ENCODE peak calls at places on chromosomes 3 and 15, in eight cellular contexts. Z is stomach, E is ovary, P is left lung, T is cardiac muscle cell, O is left ventricle myocardium inferior, V is neuronal stem cell, B is adrenal gland. M is an unnamed sample.

GRCh38 chr3:52146189-52146588 is 8.0 kb downstream of the POC1A start:
- DNase-seq in T (no peak), P (no peak), Z (no peak), V (no peak), E (no peak), B (no peak), O (no peak), M (no peak)

GRCh38 chr15:90184119-90184785 is 16.9 kb upstream of the SEMA4B start:
- DNase-seq in V (no peak), E (peak), Z (peak), T (peak), O (peak), B (peak), P (no peak), M (peak)

GRCh38 chr3:134357914-134358811 is 16.1 kb downstream of the AMOTL2 start:
- DNase-seq in B (peak), T (peak), E (peak), V (peak), O (no peak), P (peak), Z (peak), M (no peak)

GRCh38 chr3:155991847-155992246 is 121.4 kb downstream of the GMPS start:
- DNase-seq in E (no peak), B (no peak), T (no peak), Z (no peak), P (no peak), O (no peak), V (no peak), M (no peak)

GRCh38 chr15:91407237-91407889 is 307.3 kb downstream of the SV2B start:
- DNase-seq in B (peak), O (peak), Z (no peak), E (no peak), T (no peak), P (no peak), V (no peak), M (no peak)

GRCh38 chr15:45314960-45315359 is 62.9 kb downstream of the SLC28A2 start:
- DNase-seq in P (no peak), E (no peak), V (no peak), B (peak), T (no peak), Z (no peak), O (no peak), M (peak)

GRCh38 chr3:81545572-81545971 is 215.9 kb downstream of the GBE1 start:
- DNase-seq in B (no peak), V (no peak), T (no peak), Z (no peak), E (no peak), O (no peak), P (no peak), M (no peak)

GRCh38 chr15:72074335-72075060 is 43.5 kb downstream of the MYO9A start:
- DNase-seq in O (no peak), P (no peak), E (no peak), Z (no peak), B (no peak), V (no peak), T (peak), M (no peak)

GRCh38 chr3:174949523-174949922 is 90.4 kb downstream of the NAALADL2 start:
- DNase-seq in O (no peak), V (no peak), T (no peak), E (no peak), P (no peak), B (no peak), Z (no peak), M (no peak)

GRCh38 chr15:44836094-44836493 is 99.8 kb downstream of the TRIM69 start:
- DNase-seq in T (no peak), B (no peak), O (no peak), Z (no peak), E (no peak), V (no peak), P (no peak), M (no peak)

GRCh38 chr15:66057089-66057488 is 187.8 kb downstream of the RAB11A start:
- DNase-seq in V (no peak), E (no peak), T (no peak), O (no peak), Z (no peak), B (no peak), P (no peak), M (no peak)

GRCh38 chr15:71115567-71116351 is 488 bp downstream of the THSD4 start:
- DNase-seq in Z (peak), T (peak), V (no peak), E (peak), B (peak), P (peak), O (peak), M (no peak)

GRCh38 chr3:4222574-4222973 is 80.6 kb upstream of the SETMAR start:
- DNase-seq in B (no peak), E (no peak), P (no peak), V (no peak), Z (no peak), T (no peak), O (no peak), M (no peak)

GRCh38 chr15:39770748-39771689 is 11.6 kb downstream of the FSIP1 start:
- DNase-seq in E (peak), T (no peak), O (no peak), V (no peak), P (no peak), B (no peak), Z (no peak), M (no peak)

GRCh38 chr3:11774296-11774877 is 72.3 kb downstream of the TAMM41 start:
- DNase-seq in E (no peak), T (peak), B (peak), V (peak), Z (peak), P (peak), O (no peak), M (peak)

GRCh38 chr3:126961191-126961790 is 21.6 kb upstream of the PLXNA1 start:
- DNase-seq in O (peak), P (peak), V (no peak), E (peak), Z (no peak), B (peak), T (no peak), M (no peak)

GRCh38 chr3:188863999-188864406 is 307.8 kb upstream of the TPRG1 start:
- DNase-seq in O (no peak), P (no peak), V (no peak), Z (no peak), E (no peak), B (no peak), T (no peak), M (no peak)

GRCh38 chr3:47984089-47984759 is 32.0 kb downstream of the MAP4 start:
- DNase-seq in E (no peak), P (no peak), T (no peak), Z (no peak), V (no peak), O (no peak), B (no peak), M (no peak)

GRCh38 chr15:71629761-71630499 is 180.4 kb upstream of the NR2E3 start:
- DNase-seq in B (no peak), E (no peak), Z (no peak), T (no peak), V (no peak), O (no peak), P (peak), M (no peak)

GRCh38 chr3:15102256-15102655 is 3.3 kb upstream of the RBSN start:
- DNase-seq in V (no peak), Z (peak), P (peak), T (no peak), E (no peak), B (peak), O (peak), M (peak)

GRCh38 chr3:43365601-43366305 is 79.4 kb downstream of the SNRK start:
- DNase-seq in P (no peak), V (no peak), Z (no peak), O (no peak), B (peak), T (no peak), E (no peak), M (no peak)

GRCh38 chr3:18424213-18424861 is 802 bp downstream of the SATB1 start:
- DNase-seq in T (no peak), Z (no peak), V (no peak), B (peak), O (peak), E (peak), P (peak), M (peak)

GRCh38 chr3:61559108-61559731 is 2.2 kb upstream of the PTPRG start:
- DNase-seq in T (no peak), O (no peak), P (no peak), Z (no peak), B (no peak), V (no peak), E (no peak), M (no peak)

GRCh38 chr3:128201158-128201755 is 48.0 kb downstream of the EEFSEC start:
- DNase-seq in Z (no peak), O (no peak), T (no peak), B (no peak), P (no peak), V (no peak), E (no peak), M (no peak)

GRCh38 chr15:47334805-47335204 is 382.5 kb upstream of the SEMA6D start:
- DNase-seq in P (no peak), V (no peak), O (no peak), E (no peak), T (no peak), Z (no peak), B (no peak), M (no peak)

GRCh38 chr3:194573680-194574437 is 59.4 kb downstream of the TMEM44 start:
- DNase-seq in E (no peak), B (no peak), V (no peak), T (peak), P (no peak), Z (peak), O (no peak), M (no peak)

GRCh38 chr15:29631076-29632070 is 190.9 kb downstream of the TJP1 start:
- DNase-seq in O (no peak), V (no peak), E (no peak), P (peak), Z (no peak), T (no peak), B (no peak), M (no peak)

GRCh38 chr3:58668247-58668646 is 1.7 kb upstream of the FAM3D start:
- DNase-seq in E (no peak), T (no peak), V (no peak), P (no peak), O (no peak), Z (peak), B (peak), M (no peak)

GRCh38 chr3:149221783-149222517 is at the start of gene CP:
- DNase-seq in O (no peak), Z (no peak), P (no peak), E (no peak), T (no peak), V (peak), B (no peak), M (no peak)

GRCh38 chr3:16203031-16203430 is 28.6 kb downstream of the GALNT15 start:
- DNase-seq in E (no peak), B (no peak), T (no peak), P (no peak), V (no peak), O (no peak), Z (no peak), M (no peak)

GRCh38 chr3:4595709-4596108 is 102.6 kb downstream of the ITPR1 start:
- DNase-seq in E (no peak), B (no peak), P (no peak), V (no peak), O (no peak), Z (no peak), T (no peak), M (no peak)

DNA sequence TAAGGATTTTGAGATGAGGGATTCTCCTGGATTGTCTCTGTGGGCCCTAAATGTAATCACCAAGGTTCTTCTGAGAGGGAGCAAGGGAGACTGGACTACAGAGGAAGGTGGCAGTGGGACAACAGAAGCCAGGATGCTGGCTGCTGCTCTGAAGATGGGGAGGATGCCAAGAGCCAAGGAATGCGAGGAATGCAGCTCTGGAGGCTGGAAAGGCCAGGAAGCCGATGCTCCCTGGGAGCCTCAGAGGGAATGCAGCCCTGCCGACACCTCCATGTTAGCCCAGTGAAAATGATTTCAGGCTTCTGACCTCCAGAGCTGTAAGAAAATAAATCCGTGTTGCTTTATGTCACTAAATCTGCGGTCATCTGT is 44.0 kb downstream of the UMPS start:
- DNase-seq in Z (no peak), B (peak), O (peak), P (no peak), E (no peak), V (peak), T (peak), M (no peak)
- H3K27ac ChIP-seq in Z (peak), B (no peak), O (peak), P (no peak), E (no peak), V (no peak), T (peak), M (no peak)

GRCh38 chr3:45024601-45025262 is 1.4 kb upstream of the CLEC3B start:
- DNase-seq in V (no peak), T (no peak), E (no peak), B (no peak), P (no peak), O (no peak), Z (no peak), M (no peak)

GRCh38 chr3:45026038-45026437 is at the start of gene CLEC3B:
- DNase-seq in T (no peak), B (peak), P (peak), O (peak), E (peak), V (no peak), Z (no peak), M (no peak)

GRCh38 chr3:45027406-45027805 is 1.3 kb downstream of the CLEC3B start:
- DNase-seq in P (no peak), E (no peak), T (no peak), B (no peak), O (no peak), V (no peak), Z (no peak), M (no peak)

GRCh38 chr3:45029216-45029615 is 3.1 kb downstream of the CLEC3B start:
- DNase-seq in B (no peak), V (no peak), E (no peak), T (no peak), Z (no peak), P (no peak), O (no peak), M (no peak)

DNA sequence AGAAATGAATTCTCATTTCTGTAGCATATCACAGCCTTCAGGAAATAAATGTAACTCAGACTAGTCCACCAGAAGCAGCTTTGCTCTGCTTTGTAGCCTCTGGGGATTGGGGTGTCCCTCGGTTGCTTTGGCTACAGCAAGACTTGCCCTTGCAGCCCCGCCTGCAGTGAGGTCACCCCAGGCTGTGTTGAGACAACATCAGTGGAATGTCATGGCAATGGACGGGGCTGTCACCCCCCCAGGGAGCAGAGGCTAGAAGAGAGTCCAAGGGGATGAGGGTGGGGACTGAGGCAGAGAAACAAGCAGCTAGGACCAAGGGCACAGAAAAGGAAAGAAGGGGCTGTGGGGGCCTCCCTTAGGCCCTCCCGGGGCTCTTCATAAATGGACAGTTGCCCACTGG is 854 bp downstream of the CLEC3B start:
- DNase-seq in O (peak), T (no peak), V (no peak), P (no peak), E (no peak), B (peak), Z (no peak), M (no peak)
- H3K27ac ChIP-seq in O (peak), T (no peak), V (no peak), P (peak), E (no peak), B (peak), Z (peak), M (no peak)

GRCh38 chr15:99441871-99442267 is 123.9 kb upstream of the MEF2A start:
- DNase-seq in T (no peak), P (no peak), V (no peak), Z (peak), O (no peak), B (peak), E (no peak), M (no peak)

GRCh38 chr15:99440029-99440428 is 125.8 kb upstream of the MEF2A start:
- DNase-seq in Z (peak), O (no peak), E (peak), T (no peak), B (peak), P (no peak), V (no peak), M (no peak)

GRCh38 chr15:99440551-99441426 is 125.0 kb upstream of the MEF2A start:
- DNase-seq in T (no peak), O (no peak), E (peak), Z (peak), V (no peak), P (no peak), B (peak), M (no peak)

GRCh38 chr15:99442268-99442897 is 123.4 kb upstream of the MEF2A start:
- DNase-seq in O (peak), V (no peak), T (no peak), B (peak), E (peak), P (peak), Z (peak), M (no peak)

DNA sequence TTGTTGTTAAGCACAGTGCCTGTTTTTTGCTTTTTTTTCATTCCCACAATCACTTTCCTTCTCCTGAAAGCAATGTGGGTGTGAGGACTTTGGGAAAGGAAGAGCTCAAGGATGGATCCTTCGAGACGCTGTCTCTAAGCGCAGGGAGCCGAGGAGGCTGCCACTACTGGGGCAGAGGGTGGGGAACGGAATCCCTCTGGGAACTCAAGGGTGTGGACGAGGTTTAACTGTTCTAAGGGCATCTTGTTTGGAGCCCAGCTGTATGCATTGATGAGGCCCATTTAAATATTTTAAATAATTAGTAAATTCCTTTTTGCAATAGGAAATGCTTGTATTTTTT is 124.4 kb upstream of the MEF2A start:
- DNase-seq in B (no peak), O (no peak), V (no peak), E (no peak), T (no peak), P (no peak), Z (no peak), M (no peak)
- H3K27ac ChIP-seq in B (no peak), O (peak), V (no peak), E (no peak), T (no peak), P (peak), Z (peak), M (no peak)

DNA sequence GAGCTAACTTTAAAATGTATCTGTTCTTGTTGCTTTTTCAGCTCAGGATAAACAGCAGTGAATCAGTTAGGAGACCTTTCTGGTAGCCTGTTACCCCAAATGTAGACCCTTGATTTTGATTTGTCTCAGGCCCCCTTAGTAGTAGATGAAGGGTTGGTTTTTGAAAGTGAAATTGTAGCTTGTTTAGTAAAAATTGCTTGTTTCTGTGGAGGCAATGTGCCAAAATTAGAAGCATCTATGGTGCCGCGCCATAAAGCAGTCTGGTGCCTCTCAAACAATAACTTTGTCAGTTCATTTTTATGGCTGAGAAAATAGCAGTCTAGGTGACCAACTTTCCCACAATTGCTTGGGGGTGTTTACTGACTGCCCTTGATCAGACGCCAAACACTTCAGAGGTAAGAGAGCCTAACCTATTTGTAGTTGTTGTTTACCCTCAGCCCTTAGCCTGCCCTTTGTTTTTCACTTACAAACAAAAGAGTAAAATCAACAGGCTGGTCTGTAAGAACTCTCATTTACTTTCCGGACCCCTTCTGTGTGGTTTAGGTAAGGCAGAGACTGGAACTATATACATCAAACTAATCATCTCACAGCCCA is 174.5 kb downstream of the FNDC3B start:
- DNase-seq in B (no peak), Z (no peak), V (no peak), T (no peak), O (no peak), P (no peak), E (no peak), M (no peak)
- H3K27ac ChIP-seq in B (no peak), Z (no peak), V (no peak), T (peak), O (peak), P (no peak), E (no peak), M (no peak)

DNA sequence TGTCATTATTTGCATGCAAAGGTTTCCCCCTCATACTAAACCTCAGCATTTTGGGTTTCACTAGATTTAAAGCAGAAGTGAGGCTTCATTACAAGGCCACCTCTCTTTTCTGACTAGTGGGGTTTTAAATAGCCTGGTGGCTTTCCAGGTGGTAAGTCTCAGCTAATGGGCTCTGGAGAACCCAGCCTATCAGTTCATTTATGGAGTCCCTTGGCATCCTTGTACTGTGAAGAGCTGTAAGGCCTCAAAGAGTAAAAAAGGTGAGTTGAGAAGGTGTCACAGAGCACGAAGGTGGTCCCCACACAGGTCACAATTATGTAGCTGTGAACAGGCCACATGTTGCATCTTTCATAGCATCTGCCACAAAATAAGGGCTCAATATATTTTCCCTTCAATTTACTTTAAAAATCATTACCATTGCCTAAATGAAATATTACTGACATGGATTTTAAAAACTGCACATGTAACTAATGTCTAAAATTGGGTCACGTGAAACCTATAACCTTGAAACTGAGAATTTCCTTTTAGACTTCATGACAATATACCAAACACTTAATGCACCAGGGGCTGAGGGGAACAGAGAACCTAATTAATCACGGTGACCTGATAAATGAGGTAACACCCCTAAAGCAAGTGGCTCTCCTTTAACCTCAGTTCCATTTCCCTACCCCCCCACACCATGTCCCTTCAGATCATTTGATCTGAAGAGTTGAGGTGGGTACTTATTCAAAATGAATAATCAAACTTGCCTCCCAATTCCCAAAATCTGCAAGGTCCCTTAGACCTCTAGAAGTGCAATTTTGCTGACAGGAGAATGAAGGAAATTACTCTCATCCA is 1.3 kb downstream of the NGLY1 start:
- DNase-seq in P (no peak), Z (no peak), E (no peak), T (no peak), O (no peak), V (no peak), B (no peak), M (no peak)
- H3K27ac ChIP-seq in P (no peak), Z (peak), E (no peak), T (no peak), O (peak), V (no peak), B (no peak), M (no peak)

M was measured in substantia nigra.